ENCODE peak calls at places on chromosomes 1 and 21, in ten cellular contexts. Y is posterior cingulate gyrus; F is HT1080; Q is effector memory CD8-positive, alpha-beta T cell; G is hepatocyte; H is RWPE1; B is KBM-7; X is AG04450; S is PC-9; Z is M059J. A is an unnamed sample.

GRCh38 chr1:4762146-4762545 is 107.7 kb downstream of the AJAP1 start:
- DNase-seq in S (no peak), B (no peak), H (no peak), Z (no peak), G (no peak), F (no peak), Y (peak), Q (no peak), X (no peak), A (no peak)

GRCh38 chr1:212225416-212225815 is 59.8 kb upstream of the PPP2R5A start:
- DNase-seq in G (no peak), F (no peak), B (no peak), X (no peak), Z (no peak), H (no peak), Q (peak), S (no peak), Y (no peak), A (no peak)

GRCh38 chr1:63772876-63773275 is 941 bp upstream of the ROR1 start:
- DNase-seq in X (no peak), Y (no peak), F (no peak), B (no peak), G (no peak), Z (no peak), Q (no peak), S (peak), H (no peak), A (no peak)

GRCh38 chr1:53378061-53378460 is 50.2 kb upstream of the LRP8 start:
- DNase-seq in S (no peak), Z (no peak), X (no peak), G (no peak), B (no peak), F (no peak), Y (no peak), Q (no peak), H (no peak), A (no peak)

GRCh38 chr1:40064797-40065492 is 24.4 kb downstream of the CAP1 start:
- DNase-seq in F (no peak), B (peak), Q (no peak), Y (no peak), X (no peak), G (no peak), S (no peak), Z (no peak), H (no peak), A (no peak)

GRCh38 chr1:30678209-30678608 is 45.2 kb downstream of the MATN1 start:
- DNase-seq in Z (no peak), S (no peak), Q (no peak), Y (no peak), G (no peak), F (no peak), X (no peak), B (no peak), H (no peak), A (no peak)

GRCh38 chr1:230350208-230350921 is 75.8 kb downstream of the PGBD5 start:
- DNase-seq in B (no peak), Q (no peak), X (no peak), S (no peak), F (peak), Y (no peak), H (no peak), G (no peak), Z (peak), A (no peak)

GRCh38 chr1:154404511-154404931 is 622 bp upstream of the IL6R start:
- DNase-seq in Q (no peak), H (no peak), F (no peak), Y (peak), B (no peak), G (no peak), Z (no peak), X (no peak), S (no peak), A (no peak)

GRCh38 chr1:43463461-43463860 is 9.7 kb upstream of the HYI start:
- DNase-seq in F (no peak), S (no peak), B (no peak), Z (no peak), G (no peak), Q (no peak), Y (no peak), X (no peak), H (no peak), A (no peak)

GRCh38 chr1:203140076-203140475 is 12.6 kb downstream of the ADORA1 start:
- DNase-seq in F (no peak), Q (no peak), H (no peak), Z (no peak), G (no peak), S (no peak), X (no peak), B (no peak), Y (peak), A (no peak)

GRCh38 chr1:41495171-41495948 is 10.9 kb upstream of the EDN2 start:
- DNase-seq in X (no peak), F (no peak), S (no peak), Y (peak), B (peak), G (peak), Z (peak), Q (no peak), H (no peak), A (no peak)

GRCh38 chr1:232305020-232305419 is 324.9 kb downstream of the SIPA1L2 start:
- DNase-seq in H (no peak), S (no peak), Z (no peak), G (no peak), F (no peak), X (no peak), B (no peak), Y (no peak), Q (no peak), A (no peak)

GRCh38 chr21:45982758-45983731 is 1.5 kb downstream of the COL6A1 start:
- DNase-seq in G (no peak), Y (peak), H (no peak), B (no peak), X (no peak), S (no peak), Z (no peak), Q (no peak), F (no peak), A (no peak)

GRCh38 chr21:31220567-31220966 is 123.5 kb downstream of the TIAM1 start:
- DNase-seq in Y (no peak), H (no peak), Z (no peak), G (peak), B (no peak), F (peak), Q (no peak), X (no peak), S (no peak), A (no peak)

GRCh38 chr1:206467915-206468314 is 2.4 kb upstream of the IKBKE start:
- DNase-seq in B (peak), H (no peak), X (no peak), Y (no peak), G (no peak), S (no peak), Q (no peak), Z (no peak), F (no peak), A (no peak)

GRCh38 chr1:24080131-24080530 is 31.8 kb downstream of the MYOM3 start:
- DNase-seq in S (no peak), Z (no peak), Y (peak), B (no peak), Q (no peak), X (no peak), H (no peak), G (no peak), F (no peak), A (no peak)

GRCh38 chr1:94325379-94326302 is 88.3 kb upstream of the ARHGAP29 start:
- DNase-seq in S (peak), Y (no peak), H (peak), F (peak), Q (no peak), Z (peak), G (no peak), B (no peak), X (peak), A (no peak)

GRCh38 chr21:25584833-25585232 is 22.4 kb downstream of the MRPL39 start:
- DNase-seq in X (no peak), Y (no peak), Z (no peak), G (no peak), B (no peak), F (no peak), H (no peak), Q (no peak), S (no peak), A (no peak)

GRCh38 chr1:1794999-1795398 is 16.7 kb upstream of the NADK start:
- DNase-seq in Q (no peak), G (no peak), X (no peak), Z (no peak), Y (no peak), S (no peak), H (no peak), B (no peak), F (no peak), A (no peak)

GRCh38 chr1:178818416-178818815 is 52.5 kb downstream of the ANGPTL1 start:
- DNase-seq in S (no peak), F (no peak), H (no peak), B (no peak), Y (no peak), G (peak), Z (peak), Q (no peak), X (peak), A (no peak)

GRCh38 chr1:200610846-200611245 is 9.7 kb downstream of the KIF14 start:
- DNase-seq in S (no peak), G (no peak), Z (no peak), B (no peak), Y (no peak), H (no peak), X (peak), F (peak), Q (no peak), A (no peak)

GRCh38 chr1:66354311-66354922 is 179.5 kb upstream of the SGIP1 start:
- DNase-seq in S (no peak), Z (peak), B (no peak), X (no peak), F (peak), G (no peak), Q (no peak), H (no peak), Y (no peak), A (no peak)

GRCh38 chr1:3799976-3800685 is 3.8 kb upstream of the LRRC47 start:
- DNase-seq in B (no peak), Y (peak), Z (peak), X (no peak), G (no peak), F (no peak), Q (no peak), S (no peak), H (no peak), A (no peak)

GRCh38 chr1:165439287-165439686 is 5.6 kb downstream of the RXRG start:
- DNase-seq in Y (no peak), F (no peak), Z (no peak), S (no peak), X (no peak), B (no peak), Q (no peak), G (no peak), H (no peak), A (no peak)

GRCh38 chr1:113058861-113059441 is 14.0 kb upstream of the LRIG2 start:
- DNase-seq in Q (no peak), Y (no peak), H (no peak), B (no peak), X (no peak), G (no peak), Z (peak), F (no peak), S (no peak), A (no peak)

GRCh38 chr1:146036241-146036989 is 14.9 kb upstream of the HJV start:
- DNase-seq in S (no peak), B (no peak), Q (no peak), X (no peak), G (no peak), H (no peak), Z (no peak), F (peak), Y (no peak), A (no peak)